ENCODE peak calls at places on chromosomes 1 and 21, in four cellular contexts. V, Z, F and W are unnamed samples.

GRCh38 chr1:37570528-37571334 is 14.0 kb downstream of the DNALI1 start:
- DNase-seq in V (no peak), Z (no peak), F (no peak), W (no peak)

GRCh38 chr1:43304287-43304615 is 3.5 kb downstream of the TIE1 start:
- DNase-seq in V (no peak), Z (no peak), F (no peak), W (no peak)

GRCh38 chr1:25556791-25557476 is 13.5 kb downstream of the LDLRAP1 start:
- DNase-seq in V (no peak), Z (no peak), F (no peak), W (no peak)

GRCh38 chr1:25618433-25618808 is 1.8 kb downstream of the MAN1C1 start:
- DNase-seq in V (no peak), Z (no peak), F (no peak), W (no peak)

GRCh38 chr21:35120631-35121180 is 71.6 kb upstream of the RUNX1 start:
- DNase-seq in V (no peak), Z (no peak), F (no peak), W (no peak)

GRCh38 chr1:200483491-200484143 is 73.8 kb upstream of the ZNF281 start:
- DNase-seq in V (peak; percentile 97), Z (no peak), F (no peak), W (no peak)

GRCh38 chr1:3001471-3002348 is 19.6 kb upstream of the ACTRT2 start:
- DNase-seq in V (no peak), Z (no peak), F (no peak), W (no peak)

GRCh38 chr1:88973520-88974137 is 18.8 kb downstream of the KYAT3 start:
- DNase-seq in V (no peak), Z (no peak), F (peak; percentile 17), W (no peak)

GRCh38 chr1:59249738-59250137 is 47.2 kb upstream of the FGGY start:
- DNase-seq in V (no peak), Z (no peak), F (no peak), W (peak; percentile 61)